ENCODE peak calls at places on chromosome 14, in nine cellular contexts. X is AG09309, B is AG10803, R is retinal pigment epithelial cell, M is lower leg skin, C is transverse colon, F is uterus, L is Panc1, T is pancreas. J is an unnamed sample.

GRCh38 chr14:75969891-75970290 is 11.9 kb downstream of the TGFB3 start:
- DNase-seq in X (no peak), B (no peak), R (no peak), M (peak), C (no peak), F (no peak), L (no peak), T (no peak), J (no peak)

GRCh38 chr14:104108570-104109060 is 23.1 kb downstream of the ASPG start:
- DNase-seq in X (no peak), B (no peak), R (no peak), M (peak), C (peak), F (no peak), L (no peak), T (peak), J (no peak)

GRCh38 chr14:68448379-68448778 is 344.5 kb downstream of the ZFP36L1 start:
- DNase-seq in X (no peak), B (no peak), R (no peak), M (no peak), C (no peak), F (no peak), L (no peak), T (no peak), J (no peak)

GRCh38 chr14:67940894-67941455 is 121.4 kb downstream of the RAD51B start:
- DNase-seq in X (peak), B (peak), R (peak), M (no peak), C (no peak), F (no peak), L (no peak), T (no peak), J (peak)

GRCh38 chr14:55272922-55273321 is 1.7 kb downstream of the FBXO34 start:
- DNase-seq in X (no peak), B (no peak), R (no peak), M (no peak), C (no peak), F (no peak), L (no peak), T (no peak), J (no peak)

GRCh38 chr14:34713681-34714319 is 593 bp downstream of the CFL2 start:
- DNase-seq in X (no peak), B (peak), R (no peak), M (no peak), C (peak), F (peak), L (no peak), T (no peak), J (peak)

GRCh38 chr14:53947452-53948180 is 9.0 kb downstream of the BMP4 start:
- DNase-seq in X (no peak), B (no peak), R (no peak), M (no peak), C (no peak), F (no peak), L (no peak), T (no peak), J (no peak)

GRCh38 chr14:102508774-102509743 is 517 bp downstream of the ANKRD9 start:
- DNase-seq in X (no peak), B (peak), R (no peak), M (peak), C (peak), F (peak), L (no peak), T (peak), J (no peak)

GRCh38 chr14:104678346-104678745 is 11.1 kb upstream of the INF2 start:
- DNase-seq in X (no peak), B (peak), R (no peak), M (no peak), C (no peak), F (peak), L (no peak), T (peak), J (no peak)

GRCh38 chr14:104293851-104294627 is 155.7 kb downstream of the KIF26A start:
- DNase-seq in X (no peak), B (no peak), R (no peak), M (peak), C (peak), F (no peak), L (no peak), T (peak), J (no peak)

GRCh38 chr14:101254805-101255764 is 306.2 kb upstream of the DIO3 start:
- DNase-seq in X (no peak), B (no peak), R (no peak), M (no peak), C (no peak), F (peak), L (no peak), T (no peak), J (no peak)

GRCh38 chr14:89131004-89131750 is 285.9 kb downstream of the FOXN3 start:
- DNase-seq in X (no peak), B (peak), R (no peak), M (no peak), C (no peak), F (no peak), L (no peak), T (no peak), J (no peak)

GRCh38 chr14:56491299-56492285 is 88.0 kb upstream of the TMEM260 start:
- DNase-seq in X (no peak), B (peak), R (no peak), M (no peak), C (peak), F (no peak), L (peak), T (no peak), J (peak)

GRCh38 chr14:56933446-56933845 is 123.2 kb upstream of the OTX2 start:
- DNase-seq in X (no peak), B (no peak), R (no peak), M (no peak), C (no peak), F (no peak), L (no peak), T (no peak), J (no peak)

GRCh38 chr14:89351364-89351957 is 65.6 kb downstream of the FOXN3 start:
- DNase-seq in X (no peak), B (peak), R (no peak), M (no peak), C (peak), F (peak), L (no peak), T (peak), J (no peak)

GRCh38 chr14:64196026-64196425 is 98.1 kb downstream of the ESR2 start:
- DNase-seq in X (no peak), B (no peak), R (no peak), M (no peak), C (no peak), F (no peak), L (no peak), T (no peak), J (no peak)

GRCh38 chr14:20489093-20489994 is 16.0 kb upstream of the RNASE10 start:
- DNase-seq in X (no peak), B (no peak), R (no peak), M (no peak), C (no peak), F (no peak), L (no peak), T (no peak), J (peak)

GRCh38 chr14:100732766-100733100 is 6.0 kb downstream of the DLK1 start:
- DNase-seq in X (no peak), B (no peak), R (no peak), M (no peak), C (no peak), F (no peak), L (no peak), T (no peak), J (no peak)

GRCh38 chr14:82385043-82385442 is 851.4 kb upstream of the SEL1L start:
- DNase-seq in X (no peak), B (no peak), R (peak), M (no peak), C (no peak), F (no peak), L (no peak), T (no peak), J (no peak)

GRCh38 chr14:54350196-54350595 is 46.6 kb upstream of the CDKN3 start:
- DNase-seq in X (no peak), B (no peak), R (no peak), M (no peak), C (no peak), F (no peak), L (no peak), T (no peak), J (no peak)

GRCh38 chr14:75238728-75239455 is 39.7 kb upstream of the FOS start:
- DNase-seq in X (no peak), B (no peak), R (no peak), M (no peak), C (no peak), F (peak), L (no peak), T (no peak), J (no peak)

GRCh38 chr14:38199768-38200167 is 7.9 kb upstream of the SSTR1 start:
- DNase-seq in X (no peak), B (peak), R (no peak), M (no peak), C (no peak), F (no peak), L (no peak), T (no peak), J (no peak)

GRCh38 chr14:55803506-55804197 is 223.6 kb downstream of the KTN1 start:
- DNase-seq in X (no peak), B (no peak), R (no peak), M (no peak), C (no peak), F (no peak), L (no peak), T (no peak), J (no peak)

GRCh38 chr14:104509673-104510072 is 69.9 kb upstream of the C14orf180 start:
- DNase-seq in X (no peak), B (no peak), R (no peak), M (no peak), C (no peak), F (no peak), L (no peak), T (no peak), J (no peak)

GRCh38 chr14:22978873-22979671 is 3.3 kb downstream of the AJUBA start:
- DNase-seq in X (no peak), B (no peak), R (no peak), M (peak), C (no peak), F (no peak), L (no peak), T (no peak), J (no peak)
- H3K4me3 ChIP-seq in X (peak), B (peak), R (peak), M (no peak), C (no peak), F (no peak), L (peak), T (peak), J (peak)

DNA sequence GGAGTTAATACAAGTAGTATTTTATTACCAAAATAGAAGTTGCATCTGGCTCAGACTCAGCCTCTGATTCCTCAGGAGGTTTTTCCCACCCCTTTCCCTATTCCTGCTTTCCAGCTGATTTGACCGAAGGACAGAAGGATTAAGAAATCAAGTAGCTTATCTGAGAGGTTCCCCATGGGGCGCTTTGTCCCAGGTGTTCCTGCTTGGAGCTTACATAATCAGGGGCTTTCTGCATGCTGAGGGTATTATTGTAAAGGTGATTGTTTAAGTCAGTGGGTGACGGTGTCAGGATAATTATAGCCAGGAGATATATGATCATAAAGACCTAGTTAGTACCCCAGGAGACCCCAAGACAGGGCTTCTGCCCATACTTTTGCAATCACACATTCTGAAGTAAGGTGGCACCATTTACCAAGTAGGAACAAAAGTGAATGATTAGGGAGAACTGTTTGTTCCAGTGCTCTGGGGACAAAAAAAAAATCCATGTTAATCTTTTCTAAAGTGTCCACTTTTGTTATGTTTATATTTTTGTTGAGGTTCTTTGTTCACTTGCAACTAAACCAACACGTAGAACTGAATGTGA is 921.3 kb downstream of the NRXN3 start:
- DNase-seq in X (no peak), B (no peak), R (no peak), M (no peak), C (no peak), F (no peak), L (no peak), T (no peak), J (no peak)
- TF ChIP-seq CTCF in X (no peak), B (no peak), R (no peak), M (no peak), C (no peak), F (no peak), L (no peak), T (no peak), J (no peak)

GRCh38 chr14:23557946-23558345 is 1.9 kb downstream of the THTPA start:
- DNase-seq in X (no peak), B (no peak), R (no peak), M (no peak), C (no peak), F (no peak), L (no peak), T (no peak), J (no peak)
- H3K4me3 ChIP-seq in X (no peak), B (no peak), R (no peak), M (no peak), C (no peak), F (no peak), L (no peak), T (no peak), J (no peak)

DNA sequence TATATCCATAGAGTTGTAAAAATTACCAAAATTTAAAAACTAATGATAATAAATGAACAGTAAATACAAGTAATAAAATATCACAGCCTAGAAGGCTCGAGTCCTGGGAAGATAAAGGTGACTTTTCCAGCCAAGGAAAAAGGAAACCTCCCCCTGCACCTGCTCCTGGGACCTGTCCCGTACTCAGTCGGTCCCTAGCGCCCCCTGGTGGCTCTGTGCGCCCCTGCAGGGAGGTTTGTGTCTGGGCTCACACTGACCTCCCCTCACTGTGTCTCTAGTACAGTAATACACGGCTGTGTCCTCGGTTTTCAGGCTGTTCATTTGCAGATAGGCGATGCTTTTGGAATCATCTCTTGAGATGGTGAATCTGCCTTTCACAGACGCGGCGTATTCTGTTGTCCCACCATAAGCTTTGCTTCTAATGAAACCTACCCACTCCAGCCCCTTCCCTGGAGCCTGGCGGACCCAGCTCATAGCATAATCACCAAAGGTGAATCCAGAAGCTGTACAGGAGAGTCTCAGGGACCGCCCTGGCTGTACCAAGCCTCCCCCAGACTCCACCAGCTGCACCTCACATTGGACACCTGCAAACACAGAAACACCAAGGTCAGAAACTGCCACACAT is 1030.4 kb downstream of the TMEM121 start:
- DNase-seq in X (no peak), B (no peak), R (no peak), M (peak), C (peak), F (no peak), L (peak), T (peak), J (no peak)
- TF ChIP-seq CTCF in X (no peak), B (no peak), R (peak), M (no peak), C (peak), F (no peak), L (peak), T (peak), J (peak)

GRCh38 chr14:77023001-77023996 is 5.2 kb downstream of the IRF2BPL start:
- DNase-seq in X (no peak), B (peak), R (no peak), M (no peak), C (peak), F (peak), L (no peak), T (no peak), J (no peak)
- H3K4me3 ChIP-seq in X (peak), B (peak), R (peak), M (no peak), C (peak), F (peak), L (peak), T (peak), J (peak)